ENCODE peak calls at places on chromosomes 16 and 17, in four cellular contexts. C is NCI-H1092 treated with DMSO at 0.1 percent for 48 hours, J is bronchial epithelial cell, L is endothelial cell. I is an unnamed sample.

GRCh38 chr17:37844158-37844976 is 79.8 kb upstream of the TBC1D3K start:
- DNase-seq in C (no peak), J (peak; percentile 15), L (peak; percentile 82), I (peak; percentile 48)

GRCh38 chr17:59561042-59561441 is 4.4 kb upstream of the DHX40 start:
- DNase-seq in C (no peak), J (peak; percentile 29), L (peak; percentile 21), I (peak; percentile 24)

GRCh38 chr17:36512641-36513040 is 22.0 kb downstream of the MYO19 start:
- DNase-seq in C (no peak), J (no peak), L (no peak), I (no peak)

GRCh38 chr17:27266228-27266627 is 27.7 kb upstream of the WSB1 start:
- DNase-seq in C (no peak), J (no peak), L (no peak), I (no peak)

GRCh38 chr17:76997981-76998531 is 129.9 kb downstream of the MGAT5B start:
- DNase-seq in C (no peak), J (no peak), L (no peak), I (no peak)

GRCh38 chr17:79081571-79082276 is 7.1 kb downstream of the ENGASE start:
- DNase-seq in C (no peak), J (no peak), L (no peak), I (no peak)

GRCh38 chr17:50976951-50977472 is 110.9 kb upstream of the TOB1 start:
- DNase-seq in C (no peak), J (no peak), L (no peak), I (no peak)

GRCh38 chr17:53627511-53627910 is 195.2 kb upstream of the KIF2B start:
- DNase-seq in C (no peak), J (peak; percentile 68), L (no peak), I (no peak)

GRCh38 chr17:79633937-79634813 is 23.3 kb upstream of the RBFOX3 start:
- DNase-seq in C (no peak), J (no peak), L (no peak), I (no peak)

GRCh38 chr17:64007838-64008282 is 9.7 kb downstream of the PRR29 start:
- DNase-seq in C (no peak), J (no peak), L (no peak), I (no peak)

GRCh38 chr16:85238233-85238647 is 126.0 kb upstream of the CIBAR2 start:
- DNase-seq in C (peak; percentile 91), J (no peak), L (peak; percentile 40), I (no peak)

GRCh38 chr16:23387666-23388065 is 65.3 kb downstream of the COG7 start:
- DNase-seq in C (no peak), J (no peak), L (no peak), I (no peak)

GRCh38 chr17:39739885-39740356 is 2.2 kb downstream of the GRB7 start:
- DNase-seq in C (no peak), J (peak; percentile 69), L (no peak), I (peak; percentile 62)

GRCh38 chr16:65121870-65122723 is at the start of gene CDH11:
- DNase-seq in C (peak; percentile 18), J (peak; percentile 37), L (peak; percentile 62), I (peak; percentile 96)

GRCh38 chr17:68711858-68712257 is 110.7 kb upstream of the FAM20A start:
- DNase-seq in C (no peak), J (no peak), L (no peak), I (no peak)

GRCh38 chr16:83755391-83755790 is 52.4 kb upstream of the HSBP1 start:
- DNase-seq in C (no peak), J (no peak), L (no peak), I (no peak)

GRCh38 chr17:62778990-62779681 is 29.0 kb downstream of the MARCHF10 start:
- DNase-seq in C (peak; percentile 56), J (peak; percentile 99), L (no peak), I (peak; percentile 98)

GRCh38 chr16:78842950-78843349 is 743.5 kb downstream of the WWOX start:
- DNase-seq in C (peak; percentile 74), J (no peak), L (no peak), I (no peak)

GRCh38 chr16:85800321-85800669 is 800 bp downstream of the COX4I1 start:
- DNase-seq in C (no peak), J (no peak), L (no peak), I (no peak)

GRCh38 chr16:47065766-47066688 is 77.7 kb downstream of the NETO2 start:
- DNase-seq in C (no peak), J (no peak), L (no peak), I (no peak)

GRCh38 chr16:75219838-75220237 is 1.1 kb downstream of the CTRB1 start:
- DNase-seq in C (no peak), J (no peak), L (no peak), I (no peak)

GRCh38 chr16:8342276-8342675 is 248.0 kb downstream of the TMEM114 start:
- DNase-seq in C (no peak), J (no peak), L (no peak), I (no peak)